ENCODE peak calls at places on chromosomes 7 and 10, in nine cellular contexts. X is thoracic aorta; B is epithelial cell of esophagus; L is endothelial cell; N is neural progenitor cell; O is HFFc6; W is activated CD8-positive, alpha-beta T cell treated with anti-CD3 and anti-CD28 coated beads for 36 hours; G is Caco-2; D is GM10248. I is an unnamed sample.
A peak's percentile ranks its signal among the peaks of the same experiment; 100 is the strongest.

GRCh38 chr10:49023752-49024151 is 84.1 kb upstream of the LRRC18 start:
- DNase-seq in X (no peak), B (no peak), L (no peak), N (no peak), O (no peak), W (no peak), G (no peak), D (no peak), I (no peak)

GRCh38 chr10:486668-487067 is 202.8 kb downstream of the DIP2C start:
- DNase-seq in X (no peak), B (no peak), L (no peak), N (no peak), O (no peak), W (no peak), G (peak; percentile 15), D (no peak), I (no peak)

GRCh38 chr7:24457215-24457549 is 116.1 kb upstream of the PALS2 start:
- DNase-seq in X (no peak), B (no peak), L (no peak), N (no peak), O (no peak), W (no peak), G (no peak), D (no peak), I (no peak)

GRCh38 chr7:2017483-2017891 is 215.3 kb downstream of the MAD1L1 start:
- DNase-seq in X (no peak), B (no peak), L (no peak), N (no peak), O (no peak), W (no peak), G (peak; percentile 19), D (no peak), I (no peak)

GRCh38 chr7:121395494-121395960 is 581 bp downstream of the FAM3C start:
- DNase-seq in X (no peak), B (peak; percentile 41), L (no peak), N (peak; percentile 70), O (no peak), W (peak; percentile 69), G (no peak), D (peak; percentile 19), I (no peak)

GRCh38 chr7:117793496-117793895 is 79.7 kb downstream of the CTTNBP2 start:
- DNase-seq in X (no peak), B (peak; percentile 77), L (no peak), N (no peak), O (no peak), W (no peak), G (no peak), D (no peak), I (no peak)

GRCh38 chr7:11613292-11613930 is 218.6 kb downstream of the THSD7A start:
- DNase-seq in X (no peak), B (no peak), L (no peak), N (peak; percentile 19), O (no peak), W (no peak), G (no peak), D (peak; percentile 15), I (no peak)

GRCh38 chr10:53140516-53140915 is 367.9 kb upstream of the MBL2 start:
- DNase-seq in X (no peak), B (peak; percentile 90), L (no peak), N (no peak), O (no peak), W (no peak), G (no peak), D (no peak), I (no peak)

GRCh38 chr10:45602082-45602730 is 70.4 kb downstream of the ZFAND4 start:
- DNase-seq in X (no peak), B (peak; percentile 9), L (no peak), N (no peak), O (peak; percentile 35), W (no peak), G (no peak), D (no peak), I (no peak)

GRCh38 chr10:15879058-15879457 is 18.8 kb upstream of the MINDY3 start:
- DNase-seq in X (no peak), B (peak; percentile 55), L (no peak), N (peak; percentile 27), O (peak; percentile 46), W (no peak), G (no peak), D (peak; percentile 35), I (no peak)

GRCh38 chr7:85736085-85736484 is 549.2 kb upstream of the SEMA3D start:
- DNase-seq in X (no peak), B (no peak), L (no peak), N (no peak), O (no peak), W (no peak), G (no peak), D (no peak), I (no peak)

GRCh38 chr10:80530251-80530650 is 7.5 kb upstream of the SH2D4B start:
- DNase-seq in X (no peak), B (peak; percentile 62), L (no peak), N (no peak), O (peak; percentile 54), W (peak; percentile 78), G (no peak), D (peak; percentile 39), I (no peak)
- TF ChIP-seq CTCF in X (no peak), B (peak; percentile 59), L (no peak), N (peak; percentile 10), O (peak; percentile 71), W (peak; percentile 47), G (peak; percentile 23), D (peak; percentile 26), I (no peak)

DNA sequence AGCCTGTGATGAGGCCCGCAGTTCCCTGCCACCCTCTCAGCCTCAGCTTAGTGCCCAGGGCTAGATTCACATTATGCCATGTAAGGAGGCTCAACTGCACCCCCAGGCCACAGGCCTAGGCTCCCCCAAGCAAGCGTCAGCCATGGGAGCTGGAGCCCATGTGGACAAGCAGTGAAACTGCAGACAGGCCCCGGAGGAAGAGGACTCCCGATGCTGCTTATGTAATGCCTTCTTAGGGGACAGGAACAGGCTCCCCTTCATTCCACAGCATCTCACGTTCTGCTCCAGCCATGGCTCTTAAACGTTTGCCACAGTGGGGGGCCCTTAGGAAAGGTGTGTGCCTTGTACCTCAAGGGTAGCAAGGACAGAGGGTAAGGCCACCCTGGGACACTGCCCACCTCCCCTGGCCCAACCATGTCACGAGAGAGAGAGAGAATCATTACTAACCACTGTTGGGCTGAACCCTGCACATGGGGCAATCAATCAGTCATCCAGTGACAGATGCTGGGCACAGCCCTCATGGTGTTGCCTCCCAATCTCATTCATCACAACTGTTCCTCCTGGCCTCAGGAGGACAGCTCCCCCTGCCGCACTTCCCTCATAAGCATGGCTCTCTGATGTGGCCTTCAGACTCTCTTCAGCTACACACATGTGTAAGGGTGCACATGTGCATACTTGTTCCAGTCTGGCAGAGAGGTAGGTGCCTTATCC is 263.0 kb downstream of the GRID1 start:
- DNase-seq in X (no peak), B (no peak), L (no peak), N (no peak), O (no peak), W (no peak), G (no peak), D (no peak), I (no peak)
- TF ChIP-seq CTCF in X (no peak), B (no peak), L (no peak), N (no peak), O (no peak), W (no peak), G (no peak), D (no peak), I (no peak)

GRCh38 chr10:104301907-104302690 is 33.1 kb downstream of the GSTO2 start:
- DNase-seq in X (no peak), B (no peak), L (no peak), N (no peak), O (peak; percentile 44), W (no peak), G (no peak), D (no peak), I (peak; percentile 20)
- TF ChIP-seq CTCF in X (no peak), B (no peak), L (no peak), N (no peak), O (peak; percentile 51), W (no peak), G (no peak), D (no peak), I (no peak)

GRCh38 chr10:71734797-71735196 is 15.2 kb upstream of the C10orf105 start:
- DNase-seq in X (no peak), B (no peak), L (no peak), N (no peak), O (no peak), W (no peak), G (no peak), D (no peak), I (no peak)
- TF ChIP-seq CTCF in X (no peak), B (no peak), L (no peak), N (no peak), O (no peak), W (no peak), G (no peak), D (no peak), I (no peak)

GRCh38 chr7:106102387-106102966 is 9.6 kb downstream of the SYPL1 start:
- DNase-seq in X (no peak), B (no peak), L (no peak), N (no peak), O (no peak), W (no peak), G (no peak), D (no peak), I (no peak)
- TF ChIP-seq CTCF in X (no peak), B (no peak), L (no peak), N (no peak), O (no peak), W (no peak), G (no peak), D (no peak), I (no peak)

DNA sequence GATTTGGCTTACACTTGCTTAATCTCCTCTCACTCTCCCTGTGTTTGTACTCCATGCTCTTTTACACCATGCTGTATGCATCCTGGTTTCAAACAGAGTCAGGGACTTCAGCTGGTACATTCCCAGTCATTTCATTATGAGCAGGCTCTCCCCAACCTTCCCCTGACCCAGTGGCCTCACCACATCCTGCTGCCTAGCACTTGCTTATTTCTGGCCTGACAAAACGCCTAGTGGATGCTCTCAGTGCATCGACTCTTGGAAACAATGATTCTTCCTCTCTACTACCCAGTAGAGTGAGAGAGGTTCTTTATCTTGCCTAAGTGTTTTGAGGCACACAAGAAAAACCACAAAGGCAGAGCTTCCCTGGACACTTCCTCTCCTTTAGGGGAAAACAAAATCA is 63.4 kb downstream of the CAV1 start:
- DNase-seq in X (no peak), B (no peak), L (peak; percentile 28), N (peak; percentile 18), O (peak; percentile 77), W (peak; percentile 73), G (no peak), D (no peak), I (no peak)
- TF ChIP-seq CTCF in X (no peak), B (no peak), L (no peak), N (no peak), O (no peak), W (no peak), G (no peak), D (no peak), I (no peak)